ENCODE peak calls at places on chromosomes 5 and 9, in six cellular contexts. One of them, this sample, is unnamed. For H3K27me3 and H3K36me3, the result is how much of the 10 kb centered on the place peaks cover.

GRCh38 chr5:171275822-171276544 is 33.1 kb upstream of the TLX3 start:
- DNase-seq in lower lobe of right lung: no peak
- DNase-seq in neural progenitor cell: no peak
- DNase-seq in BJ: no peak
- DNase-seq in CD4-positive, alpha-beta memory T cell: no peak
- DNase-seq in suprapubic skin: no peak
- DNase-seq in this sample: no peak

GRCh38 chr9:61673664-61674381 is 484.0 kb downstream of the SPATA31A7 start:
- DNase-seq in lower lobe of right lung: no peak
- DNase-seq in suprapubic skin: peak
- DNase-seq in neural progenitor cell: no peak
- DNase-seq in CD4-positive, alpha-beta memory T cell: no peak
- DNase-seq in BJ: no peak
- DNase-seq in this sample: no peak

GRCh38 chr5:53253421-53253871 is 143.9 kb upstream of the MOCS2 start:
- DNase-seq in BJ: peak
- DNase-seq in neural progenitor cell: no peak
- DNase-seq in suprapubic skin: no peak
- DNase-seq in CD4-positive, alpha-beta memory T cell: peak
- DNase-seq in lower lobe of right lung: no peak
- DNase-seq in this sample: no peak

GRCh38 chr9:80874276-80874675 is 815.1 kb downstream of the TLE1 start:
- DNase-seq in BJ: peak
- DNase-seq in CD4-positive, alpha-beta memory T cell: no peak
- DNase-seq in suprapubic skin: no peak
- DNase-seq in lower lobe of right lung: no peak
- DNase-seq in neural progenitor cell: no peak
- DNase-seq in this sample: no peak

GRCh38 chr9:1880038-1880565 is 135.0 kb upstream of the SMARCA2 start:
- DNase-seq in suprapubic skin: no peak
- DNase-seq in neural progenitor cell: no peak
- DNase-seq in BJ: no peak
- DNase-seq in lower lobe of right lung: no peak
- DNase-seq in CD4-positive, alpha-beta memory T cell: no peak
- DNase-seq in this sample: no peak

GRCh38 chr5:168047043-168047668 is 244.3 kb upstream of the WWC1 start:
- DNase-seq in suprapubic skin: no peak
- DNase-seq in lower lobe of right lung: no peak
- DNase-seq in BJ: no peak
- DNase-seq in neural progenitor cell: peak
- DNase-seq in CD4-positive, alpha-beta memory T cell: no peak
- DNase-seq in this sample: peak

GRCh38 chr5:78075301-78075700 is 219.2 kb downstream of the AP3B1 start:
- DNase-seq in BJ: no peak
- DNase-seq in lower lobe of right lung: no peak
- DNase-seq in CD4-positive, alpha-beta memory T cell: no peak
- DNase-seq in neural progenitor cell: no peak
- DNase-seq in suprapubic skin: no peak
- DNase-seq in this sample: no peak

GRCh38 chr5:42745856-42746255 is 10.8 kb upstream of the CCDC152 start:
- DNase-seq in lower lobe of right lung: no peak
- DNase-seq in BJ: no peak
- DNase-seq in suprapubic skin: no peak
- DNase-seq in neural progenitor cell: peak
- DNase-seq in CD4-positive, alpha-beta memory T cell: no peak
- DNase-seq in this sample: no peak

GRCh38 chr9:70835323-70835722 is 286.1 kb downstream of the TRPM3 start:
- DNase-seq in BJ: no peak
- DNase-seq in CD4-positive, alpha-beta memory T cell: no peak
- DNase-seq in neural progenitor cell: no peak
- DNase-seq in lower lobe of right lung: no peak
- DNase-seq in suprapubic skin: no peak
- DNase-seq in this sample: no peak

GRCh38 chr5:14551211-14551610 is 30.4 kb upstream of the OTULINL start:
- DNase-seq in lower lobe of right lung: no peak
- DNase-seq in neural progenitor cell: no peak
- DNase-seq in BJ: no peak
- DNase-seq in suprapubic skin: no peak
- DNase-seq in CD4-positive, alpha-beta memory T cell: no peak
- DNase-seq in this sample: no peak

GRCh38 chr5:146560205-146560812 is 44.3 kb upstream of the GPR151 start:
- DNase-seq in lower lobe of right lung: no peak
- DNase-seq in suprapubic skin: no peak
- DNase-seq in BJ: no peak
- DNase-seq in CD4-positive, alpha-beta memory T cell: no peak
- DNase-seq in neural progenitor cell: peak
- DNase-seq in this sample: peak

GRCh38 chr9:21583628-21584027 is 101.5 kb upstream of the IFNE start:
- DNase-seq in BJ: no peak
- DNase-seq in neural progenitor cell: no peak
- DNase-seq in suprapubic skin: no peak
- DNase-seq in CD4-positive, alpha-beta memory T cell: no peak
- DNase-seq in lower lobe of right lung: no peak
- DNase-seq in this sample: no peak

GRCh38 chr9:15104826-15105420 is 194.7 kb upstream of the FREM1 start:
- DNase-seq in lower lobe of right lung: no peak
- DNase-seq in CD4-positive, alpha-beta memory T cell: peak
- DNase-seq in suprapubic skin: no peak
- DNase-seq in neural progenitor cell: peak
- DNase-seq in BJ: no peak
- DNase-seq in this sample: peak

GRCh38 chr5:178284095-178284675 is 51.6 kb upstream of the PHYKPL start:
- DNase-seq in lower lobe of right lung: no peak
- DNase-seq in suprapubic skin: no peak
- DNase-seq in CD4-positive, alpha-beta memory T cell: no peak
- DNase-seq in neural progenitor cell: peak
- DNase-seq in BJ: no peak
- DNase-seq in this sample: peak

GRCh38 chr5:171629221-171630005 is 156.2 kb upstream of the SMIM23 start:
- DNase-seq in neural progenitor cell: no peak
- DNase-seq in BJ: no peak
- DNase-seq in CD4-positive, alpha-beta memory T cell: no peak
- DNase-seq in lower lobe of right lung: no peak
- DNase-seq in suprapubic skin: no peak
- DNase-seq in this sample: peak

GRCh38 chr5:124410539-124410938 is 335.9 kb downstream of the ZNF608 start:
- DNase-seq in suprapubic skin: no peak
- DNase-seq in lower lobe of right lung: no peak
- DNase-seq in BJ: no peak
- DNase-seq in neural progenitor cell: no peak
- DNase-seq in CD4-positive, alpha-beta memory T cell: no peak
- DNase-seq in this sample: no peak

GRCh38 chr9:130302785-130303612 is 37.4 kb downstream of the HMCN2 start:
- DNase-seq in lower lobe of right lung: no peak
- DNase-seq in CD4-positive, alpha-beta memory T cell: no peak
- DNase-seq in suprapubic skin: no peak
- DNase-seq in neural progenitor cell: no peak
- DNase-seq in BJ: no peak
- DNase-seq in this sample: no peak

GRCh38 chr5:86463339-86463738 is 154.4 kb upstream of the COX7C start:
- DNase-seq in lower lobe of right lung: no peak
- DNase-seq in CD4-positive, alpha-beta memory T cell: no peak
- DNase-seq in suprapubic skin: no peak
- DNase-seq in BJ: no peak
- DNase-seq in neural progenitor cell: peak
- DNase-seq in this sample: peak

GRCh38 chr5:133230823-133231578 is 179.2 kb downstream of the HSPA4 start:
- DNase-seq in CD4-positive, alpha-beta memory T cell: no peak
- DNase-seq in lower lobe of right lung: no peak
- DNase-seq in neural progenitor cell: no peak
- DNase-seq in suprapubic skin: no peak
- DNase-seq in BJ: no peak
- DNase-seq in this sample: peak

GRCh38 chr9:80701061-80701460 is 988.3 kb downstream of the TLE1 start:
- DNase-seq in suprapubic skin: no peak
- DNase-seq in lower lobe of right lung: no peak
- DNase-seq in CD4-positive, alpha-beta memory T cell: no peak
- DNase-seq in BJ: no peak
- DNase-seq in neural progenitor cell: no peak
- DNase-seq in this sample: no peak

GRCh38 chr5:158478139-158478538 is 619.2 kb upstream of the CLINT1 start:
- DNase-seq in suprapubic skin: no peak
- DNase-seq in BJ: no peak
- DNase-seq in lower lobe of right lung: no peak
- DNase-seq in CD4-positive, alpha-beta memory T cell: no peak
- DNase-seq in neural progenitor cell: no peak
- DNase-seq in this sample: no peak

GRCh38 chr5:148060881-148061280 is 2.9 kb upstream of the SPINK5 start:
- DNase-seq in suprapubic skin: no peak
- DNase-seq in CD4-positive, alpha-beta memory T cell: no peak
- DNase-seq in BJ: no peak
- DNase-seq in lower lobe of right lung: no peak
- DNase-seq in neural progenitor cell: no peak
- DNase-seq in this sample: no peak

GRCh38 chr9:2299843-2300205 is 284.7 kb downstream of the SMARCA2 start:
- DNase-seq in BJ: no peak
- DNase-seq in suprapubic skin: no peak
- DNase-seq in lower lobe of right lung: no peak
- DNase-seq in neural progenitor cell: no peak
- DNase-seq in CD4-positive, alpha-beta memory T cell: no peak
- DNase-seq in this sample: no peak

GRCh38 chr9:108205276-108205675 is 650.5 kb downstream of the ACTL7B start:
- DNase-seq in lower lobe of right lung: no peak
- DNase-seq in CD4-positive, alpha-beta memory T cell: no peak
- DNase-seq in BJ: no peak
- DNase-seq in neural progenitor cell: no peak
- DNase-seq in suprapubic skin: no peak
- DNase-seq in this sample: no peak

GRCh38 chr5:54215233-54215736 is 95.1 kb downstream of the ARL15 start:
- DNase-seq in neural progenitor cell: peak
- DNase-seq in BJ: no peak
- DNase-seq in lower lobe of right lung: no peak
- DNase-seq in suprapubic skin: no peak
- DNase-seq in CD4-positive, alpha-beta memory T cell: no peak
- DNase-seq in this sample: no peak

GRCh38 chr9:124088476-124088837 is 76.9 kb downstream of the LHX2 start:
- DNase-seq in CD4-positive, alpha-beta memory T cell: no peak
- DNase-seq in suprapubic skin: no peak
- DNase-seq in neural progenitor cell: no peak
- DNase-seq in BJ: no peak
- DNase-seq in lower lobe of right lung: no peak
- DNase-seq in this sample: no peak

GRCh38 chr5:28505121-28505520 is 1466.7 kb upstream of the CDH9 start:
- DNase-seq in neural progenitor cell: no peak
- DNase-seq in suprapubic skin: no peak
- DNase-seq in CD4-positive, alpha-beta memory T cell: no peak
- DNase-seq in BJ: no peak
- DNase-seq in lower lobe of right lung: no peak
- DNase-seq in this sample: no peak

GRCh38 chr9:134262035-134262434 is 64.2 kb upstream of the RXRA start:
- DNase-seq in lower lobe of right lung: no peak
- DNase-seq in BJ: no peak
- DNase-seq in suprapubic skin: no peak
- DNase-seq in neural progenitor cell: no peak
- DNase-seq in CD4-positive, alpha-beta memory T cell: no peak
- DNase-seq in this sample: no peak
- H3K27me3 ChIP-seq in lower lobe of right lung: under half
- H3K27me3 ChIP-seq in BJ: under half
- H3K27me3 ChIP-seq in suprapubic skin: under half
- H3K27me3 ChIP-seq in neural progenitor cell: under half
- H3K27me3 ChIP-seq in CD4-positive, alpha-beta memory T cell: under half
- H3K27me3 ChIP-seq in this sample: under half

GRCh38 chr5:134397196-134397595 is 14.5 kb downstream of the CDKN2AIPNL start:
- DNase-seq in BJ: no peak
- DNase-seq in neural progenitor cell: no peak
- DNase-seq in suprapubic skin: no peak
- DNase-seq in lower lobe of right lung: no peak
- DNase-seq in CD4-positive, alpha-beta memory T cell: no peak
- DNase-seq in this sample: no peak
- H3K36me3 ChIP-seq in BJ: under half
- H3K36me3 ChIP-seq in neural progenitor cell: under half
- H3K36me3 ChIP-seq in suprapubic skin: half or more
- H3K36me3 ChIP-seq in lower lobe of right lung: half or more
- H3K36me3 ChIP-seq in CD4-positive, alpha-beta memory T cell: under half
- H3K36me3 ChIP-seq in this sample: under half

DNA sequence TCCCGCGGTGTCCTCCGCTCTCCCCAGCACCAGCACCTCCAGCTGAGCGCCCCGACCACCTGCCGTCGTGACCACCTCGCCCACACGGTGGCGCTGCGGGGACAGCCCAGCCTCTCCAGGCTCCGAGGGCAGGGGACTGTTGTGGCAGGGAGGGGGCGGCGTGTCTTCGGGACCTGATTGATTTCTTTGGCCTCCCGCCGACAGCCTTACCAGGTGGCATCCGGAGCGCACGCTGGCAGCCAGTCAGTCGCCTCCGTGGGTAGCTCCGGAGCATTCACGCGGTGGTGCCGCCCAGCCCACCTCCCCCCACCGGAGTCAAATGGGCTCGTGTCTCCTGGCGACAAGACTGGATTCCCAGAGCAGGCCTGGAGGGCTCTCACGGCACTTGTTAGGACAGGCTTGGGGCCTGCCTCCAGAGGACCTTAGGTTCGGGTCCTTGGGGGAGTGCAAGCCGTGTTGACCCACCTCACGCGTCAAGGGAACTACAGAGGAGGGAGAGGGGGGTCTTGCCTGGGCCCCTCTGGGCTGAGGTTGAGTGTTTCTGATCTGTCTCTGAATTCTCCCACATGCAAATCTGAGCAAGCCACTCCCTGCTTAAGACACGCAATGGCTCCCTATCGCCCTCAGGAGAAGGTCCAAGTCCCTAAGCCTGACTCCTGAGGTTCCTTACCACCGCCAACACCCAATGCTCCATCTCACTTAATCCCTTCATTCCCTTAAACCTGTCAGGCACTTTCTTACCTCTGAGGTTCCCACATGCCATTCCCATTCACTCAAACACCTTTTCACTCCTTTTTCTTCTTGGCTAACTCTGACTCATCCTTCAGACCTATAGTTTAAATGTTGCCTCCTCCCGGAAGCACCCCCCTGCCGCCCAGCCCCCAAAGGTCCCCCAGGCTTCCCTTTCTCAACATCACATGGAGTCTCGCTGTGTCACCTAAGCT is 51.2 kb upstream of the GGTA1 start:
- DNase-seq in suprapubic skin: peak
- DNase-seq in neural progenitor cell: peak
- DNase-seq in lower lobe of right lung: peak
- DNase-seq in CD4-positive, alpha-beta memory T cell: peak
- DNase-seq in BJ: no peak
- DNase-seq in this sample: peak
- H3K27me3 ChIP-seq in suprapubic skin: under half
- H3K27me3 ChIP-seq in neural progenitor cell: under half
- H3K27me3 ChIP-seq in lower lobe of right lung: under half
- H3K27me3 ChIP-seq in CD4-positive, alpha-beta memory T cell: under half
- H3K27me3 ChIP-seq in BJ: under half
- H3K27me3 ChIP-seq in this sample: under half

GRCh38 chr5:886051-886450 is 6.5 kb downstream of the BRD9 start:
- DNase-seq in CD4-positive, alpha-beta memory T cell: no peak
- DNase-seq in lower lobe of right lung: no peak
- DNase-seq in neural progenitor cell: no peak
- DNase-seq in BJ: no peak
- DNase-seq in suprapubic skin: peak
- DNase-seq in this sample: no peak
- H3K36me3 ChIP-seq in CD4-positive, alpha-beta memory T cell: half or more
- H3K36me3 ChIP-seq in lower lobe of right lung: half or more
- H3K36me3 ChIP-seq in neural progenitor cell: under half
- H3K36me3 ChIP-seq in BJ: half or more
- H3K36me3 ChIP-seq in suprapubic skin: half or more
- H3K36me3 ChIP-seq in this sample: half or more

This sample was measured in H7.